ENCODE peak calls at places on chromosomes 12 and 14, in five cellular contexts. One of them, this sample, is unnamed.

GRCh38 chr12:49174218-49174617 is 14.7 kb downstream of the TUBA1A start:
- DNase-seq in neuronal stem cell: no peak
- DNase-seq in H1: no peak
- DNase-seq in IMR-90: no peak
- DNase-seq in trophoblast cell: no peak
- DNase-seq in this sample: no peak

GRCh38 chr12:127054531-127054930 is 1212.4 kb upstream of the TMEM132C start:
- DNase-seq in neuronal stem cell: no peak
- DNase-seq in H1: no peak
- DNase-seq in IMR-90: no peak
- DNase-seq in trophoblast cell: peak; percentile 29
- DNase-seq in this sample: no peak

GRCh38 chr14:100980823-100981222 is 77.3 kb upstream of the RTL1 start:
- DNase-seq in neuronal stem cell: no peak
- DNase-seq in H1: no peak
- DNase-seq in IMR-90: no peak
- DNase-seq in trophoblast cell: no peak
- DNase-seq in this sample: no peak

GRCh38 chr14:74762917-74763802 is at the start of gene YLPM1:
- DNase-seq in neuronal stem cell: peak; percentile 93
- DNase-seq in H1: peak; percentile 89
- DNase-seq in IMR-90: peak; percentile 98
- DNase-seq in trophoblast cell: peak; percentile 93
- DNase-seq in this sample: peak; percentile 97

GRCh38 chr14:36069535-36069900 is 107.0 kb downstream of the PTCSC3 start:
- DNase-seq in neuronal stem cell: peak; percentile 58
- DNase-seq in H1: peak; percentile 61
- DNase-seq in IMR-90: peak; percentile 17
- DNase-seq in trophoblast cell: peak; percentile 7
- DNase-seq in this sample: peak; percentile 45

GRCh38 chr12:55619352-55620138 is 17.1 kb upstream of the OR10P1 start:
- DNase-seq in neuronal stem cell: peak; percentile 92
- DNase-seq in H1: peak; percentile 54
- DNase-seq in IMR-90: peak; percentile 92
- DNase-seq in trophoblast cell: peak; percentile 87
- DNase-seq in this sample: peak; percentile 92

GRCh38 chr12:99618657-99619056 is 28.9 kb upstream of the GARIN6 start:
- DNase-seq in neuronal stem cell: no peak
- DNase-seq in H1: no peak
- DNase-seq in IMR-90: no peak
- DNase-seq in trophoblast cell: peak; percentile 20
- DNase-seq in this sample: no peak

GRCh38 chr12:4539167-4539870 is 629 bp downstream of the RAD51AP1 start:
- DNase-seq in neuronal stem cell: no peak
- DNase-seq in H1: no peak
- DNase-seq in IMR-90: no peak
- DNase-seq in trophoblast cell: no peak
- DNase-seq in this sample: peak; percentile 6

GRCh38 chr12:113912761-113913295 is 53.3 kb downstream of the RBM19 start:
- DNase-seq in neuronal stem cell: peak; percentile 89
- DNase-seq in H1: peak; percentile 94
- DNase-seq in IMR-90: peak; percentile 70
- DNase-seq in trophoblast cell: peak; percentile 60
- DNase-seq in this sample: peak; percentile 73

GRCh38 chr12:44015333-44015941 is 179.6 kb downstream of the TMEM117 start:
- DNase-seq in neuronal stem cell: peak; percentile 43
- DNase-seq in H1: no peak
- DNase-seq in IMR-90: peak; percentile 66
- DNase-seq in trophoblast cell: no peak
- DNase-seq in this sample: peak; percentile 51

GRCh38 chr12:11949738-11950403 is 120.9 kb upstream of the BCL2L14 start:
- DNase-seq in neuronal stem cell: no peak
- DNase-seq in H1: peak; percentile 33
- DNase-seq in IMR-90: no peak
- DNase-seq in trophoblast cell: no peak
- DNase-seq in this sample: no peak

GRCh38 chr12:34398706-34399630 is 376.7 kb downstream of the ALG10 start:
- DNase-seq in neuronal stem cell: no peak
- DNase-seq in H1: peak; percentile 6
- DNase-seq in IMR-90: no peak
- DNase-seq in trophoblast cell: no peak
- DNase-seq in this sample: no peak

GRCh38 chr14:101563654-101564443 is 2.6 kb downstream of the DIO3 start:
- DNase-seq in neuronal stem cell: no peak
- DNase-seq in H1: peak; percentile 74
- DNase-seq in IMR-90: no peak
- DNase-seq in trophoblast cell: no peak
- DNase-seq in this sample: no peak

GRCh38 chr12:109739747-109740693 is 26.4 kb downstream of the FAM222A start:
- DNase-seq in neuronal stem cell: no peak
- DNase-seq in H1: peak; percentile 77
- DNase-seq in IMR-90: no peak
- DNase-seq in trophoblast cell: no peak
- DNase-seq in this sample: no peak

GRCh38 chr12:121992059-121992879 is 29.4 kb upstream of the BCL7A start:
- DNase-seq in neuronal stem cell: no peak
- DNase-seq in H1: no peak
- DNase-seq in IMR-90: peak; percentile 99
- DNase-seq in trophoblast cell: peak; percentile 57
- DNase-seq in this sample: peak; percentile 94

GRCh38 chr12:117273091-117273490 is 82.8 kb upstream of the FBXO21 start:
- DNase-seq in neuronal stem cell: no peak
- DNase-seq in H1: no peak
- DNase-seq in IMR-90: no peak
- DNase-seq in trophoblast cell: no peak
- DNase-seq in this sample: no peak

GRCh38 chr12:124525455-124525854 is 42.0 kb downstream of the NCOR2 start:
- DNase-seq in neuronal stem cell: no peak
- DNase-seq in H1: no peak
- DNase-seq in IMR-90: no peak
- DNase-seq in trophoblast cell: no peak
- DNase-seq in this sample: no peak

GRCh38 chr12:130097798-130098255 is 64.4 kb upstream of the FZD10 start:
- DNase-seq in neuronal stem cell: no peak
- DNase-seq in H1: no peak
- DNase-seq in IMR-90: no peak
- DNase-seq in trophoblast cell: peak; percentile 91
- DNase-seq in this sample: no peak

GRCh38 chr12:56081393-56082347 is 1.7 kb downstream of the ERBB3 start:
- DNase-seq in neuronal stem cell: no peak
- DNase-seq in H1: no peak
- DNase-seq in IMR-90: no peak
- DNase-seq in trophoblast cell: no peak
- DNase-seq in this sample: no peak

GRCh38 chr14:99510556-99511139 is 29.4 kb downstream of the CCNK start:
- DNase-seq in neuronal stem cell: no peak
- DNase-seq in H1: no peak
- DNase-seq in IMR-90: no peak
- DNase-seq in trophoblast cell: no peak
- DNase-seq in this sample: no peak

GRCh38 chr14:98551028-98551427 is 721.0 kb downstream of the BCL11B start:
- DNase-seq in neuronal stem cell: no peak
- DNase-seq in H1: no peak
- DNase-seq in IMR-90: no peak
- DNase-seq in trophoblast cell: no peak
- DNase-seq in this sample: no peak

GRCh38 chr12:92002673-92003382 is 142.8 kb downstream of the BTG1 start:
- DNase-seq in neuronal stem cell: no peak
- DNase-seq in H1: no peak
- DNase-seq in IMR-90: no peak
- DNase-seq in trophoblast cell: peak; percentile 16
- DNase-seq in this sample: peak; percentile 30

GRCh38 chr12:93361159-93361919 is 16.4 kb upstream of the NUDT4 start:
- DNase-seq in neuronal stem cell: no peak
- DNase-seq in H1: no peak
- DNase-seq in IMR-90: peak; percentile 39
- DNase-seq in trophoblast cell: peak; percentile 46
- DNase-seq in this sample: no peak

GRCh38 chr12:6554168-6554989 is 1.5 kb downstream of the IFFO1 start:
- DNase-seq in neuronal stem cell: peak; percentile 79
- DNase-seq in H1: peak; percentile 93
- DNase-seq in IMR-90: peak; percentile 72
- DNase-seq in trophoblast cell: peak; percentile 57
- DNase-seq in this sample: peak; percentile 87

GRCh38 chr12:57718641-57719528 is 19.7 kb downstream of the AGAP2 start:
- DNase-seq in neuronal stem cell: no peak
- DNase-seq in H1: peak; percentile 4
- DNase-seq in IMR-90: no peak
- DNase-seq in trophoblast cell: no peak
- DNase-seq in this sample: no peak

GRCh38 chr12:57717846-57718640 is 20.5 kb downstream of the AGAP2 start:
- DNase-seq in neuronal stem cell: no peak
- DNase-seq in H1: peak; percentile 19
- DNase-seq in IMR-90: no peak
- DNase-seq in trophoblast cell: no peak
- DNase-seq in this sample: no peak

GRCh38 chr12:57717131-57717530 is 21.4 kb downstream of the AGAP2 start:
- DNase-seq in neuronal stem cell: no peak
- DNase-seq in H1: peak; percentile 2
- DNase-seq in IMR-90: no peak
- DNase-seq in trophoblast cell: no peak
- DNase-seq in this sample: no peak

GRCh38 chr12:57715786-57716185 is 21.9 kb downstream of the OS9 start:
- DNase-seq in neuronal stem cell: no peak
- DNase-seq in H1: peak; percentile 11
- DNase-seq in IMR-90: no peak
- DNase-seq in trophoblast cell: no peak
- DNase-seq in this sample: no peak

DNA sequence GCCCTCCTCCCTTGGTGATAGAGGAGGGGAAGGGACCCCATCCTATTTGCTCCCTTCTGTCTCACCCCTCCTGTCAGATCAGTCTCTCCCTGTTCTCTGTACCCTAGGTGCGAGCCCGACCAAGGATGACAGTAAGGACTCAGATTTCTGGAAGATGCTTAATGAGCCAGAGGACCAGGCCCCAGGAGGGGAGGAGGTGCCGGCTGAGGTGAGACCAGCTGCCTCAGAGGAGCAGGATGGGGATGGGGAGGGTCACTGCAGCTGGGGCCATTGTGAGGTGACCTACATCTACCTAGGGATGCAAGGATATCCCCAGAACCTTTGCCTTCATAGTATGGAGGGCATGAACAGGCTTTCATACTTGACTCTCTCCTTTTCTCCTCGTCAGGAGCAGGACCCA is 22.2 kb downstream of the AGAP2 start:
- DNase-seq in neuronal stem cell: no peak
- DNase-seq in H1: peak; percentile 19
- DNase-seq in IMR-90: no peak
- DNase-seq in trophoblast cell: no peak
- DNase-seq in this sample: no peak
- H4K91ac ChIP-seq in neuronal stem cell: no peak overlapping the region
- H4K91ac ChIP-seq in H1: no peak overlapping the region
- H4K91ac ChIP-seq in IMR-90: no peak overlapping the region
- H4K91ac ChIP-seq in trophoblast cell: no peak overlapping the region
- H4K91ac ChIP-seq in this sample: no peak overlapping the region

DNA sequence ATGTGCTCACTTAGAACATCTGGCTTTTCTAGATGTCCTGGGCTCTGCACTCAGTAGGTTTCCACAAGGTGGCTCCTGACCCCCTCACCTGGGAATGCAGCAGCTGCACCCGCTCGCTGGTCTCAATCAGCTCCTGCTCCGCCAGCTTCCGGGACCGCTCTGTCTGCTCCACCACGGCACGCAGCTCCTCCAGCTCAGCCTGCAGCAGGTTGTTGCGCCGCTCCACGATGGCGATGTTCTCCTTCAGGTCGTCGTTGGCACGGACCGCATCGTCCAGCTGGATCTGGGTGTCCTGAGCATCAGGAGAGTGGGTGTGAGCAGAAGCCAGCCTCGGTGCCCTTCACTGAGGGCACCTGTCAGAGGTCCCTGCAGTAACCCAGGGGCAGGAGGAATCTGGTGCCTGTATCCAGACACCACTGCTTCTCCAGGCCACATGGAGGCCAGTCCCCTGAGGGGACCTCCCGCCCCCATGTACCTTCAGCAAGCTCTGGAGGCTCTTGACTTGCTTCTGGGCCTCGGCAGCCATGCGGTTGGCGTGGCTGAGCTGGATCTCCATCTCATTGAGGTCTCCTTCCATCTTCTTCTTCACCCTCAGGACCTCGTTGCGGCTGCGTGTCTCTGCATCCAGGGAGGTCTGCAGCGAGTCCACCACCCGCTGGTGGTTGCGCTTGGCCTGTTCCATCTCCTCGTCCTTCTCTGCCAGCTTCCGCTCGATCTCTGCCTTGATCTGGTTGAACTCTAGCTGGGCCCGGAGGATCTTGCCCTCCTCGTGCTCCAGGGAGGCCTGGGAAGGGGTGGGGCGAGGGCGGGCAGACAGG is 9.2 kb downstream of the CMTM5 start:
- DNase-seq in neuronal stem cell: no peak
- DNase-seq in H1: no peak
- DNase-seq in IMR-90: no peak
- DNase-seq in trophoblast cell: no peak
- DNase-seq in this sample: no peak
- H3K36me3 ChIP-seq in neuronal stem cell: no peaks in the 10 kb centered on the region
- H3K36me3 ChIP-seq in H1: no peaks in the 10 kb centered on the region
- H3K36me3 ChIP-seq in IMR-90: no peaks in the 10 kb centered on the region
- H3K36me3 ChIP-seq in trophoblast cell: no peaks in the 10 kb centered on the region
- H3K36me3 ChIP-seq in this sample: no peaks in the 10 kb centered on the region

GRCh38 chr14:105337433-105337832 is 22.9 kb downstream of the PACS2 start:
- DNase-seq in neuronal stem cell: no peak
- DNase-seq in H1: no peak
- DNase-seq in IMR-90: no peak
- DNase-seq in trophoblast cell: no peak
- DNase-seq in this sample: no peak

GRCh38 chr14:105337966-105338365 is 23.4 kb downstream of the PACS2 start:
- DNase-seq in neuronal stem cell: no peak
- DNase-seq in H1: no peak
- DNase-seq in IMR-90: no peak
- DNase-seq in trophoblast cell: no peak
- DNase-seq in this sample: no peak

GRCh38 chr14:105335735-105336476 is 21.4 kb downstream of the PACS2 start:
- DNase-seq in neuronal stem cell: no peak
- DNase-seq in H1: no peak
- DNase-seq in IMR-90: no peak
- DNase-seq in trophoblast cell: no peak
- DNase-seq in this sample: no peak

GRCh38 chr14:105338392-105338791 is 23.8 kb downstream of the PACS2 start:
- DNase-seq in neuronal stem cell: no peak
- DNase-seq in H1: no peak
- DNase-seq in IMR-90: no peak
- DNase-seq in trophoblast cell: no peak
- DNase-seq in this sample: no peak

GRCh38 chr14:105336477-105337287 is 22.1 kb downstream of the PACS2 start:
- DNase-seq in neuronal stem cell: no peak
- DNase-seq in H1: no peak
- DNase-seq in IMR-90: no peak
- DNase-seq in trophoblast cell: no peak
- DNase-seq in this sample: no peak
- H3K4me3 ChIP-seq in neuronal stem cell: no peak overlapping the region
- H3K4me3 ChIP-seq in H1: no peak overlapping the region
- H3K4me3 ChIP-seq in IMR-90: no peak overlapping the region
- H3K4me3 ChIP-seq in trophoblast cell: no peak overlapping the region
- H3K4me3 ChIP-seq in this sample: no peak overlapping the region

DNA sequence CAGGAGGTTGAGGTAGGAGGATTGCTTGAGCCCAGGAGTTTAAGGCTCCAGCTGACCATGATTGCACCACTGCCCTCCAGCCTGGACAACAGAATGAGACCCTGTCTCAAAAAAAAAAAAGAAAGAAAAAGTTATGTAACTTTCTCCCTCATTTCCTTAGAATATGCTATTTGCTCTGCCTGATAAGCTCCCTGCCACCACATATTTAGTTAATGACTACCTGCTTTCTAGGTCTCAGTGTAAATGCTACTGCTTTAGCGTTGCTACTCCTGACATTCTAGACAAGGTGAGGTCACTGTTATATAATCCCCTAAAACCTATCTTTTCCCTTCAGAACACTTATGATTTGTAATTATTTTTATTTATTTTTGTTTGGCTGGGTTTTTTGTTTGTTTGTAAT is 86.3 kb upstream of the AMN1 start:
- DNase-seq in neuronal stem cell: no peak
- DNase-seq in H1: no peak
- DNase-seq in IMR-90: no peak
- DNase-seq in trophoblast cell: no peak
- DNase-seq in this sample: no peak
- H4K91ac ChIP-seq in neuronal stem cell: no peak overlapping the region
- H4K91ac ChIP-seq in H1: no peak overlapping the region
- H4K91ac ChIP-seq in IMR-90: no peak overlapping the region
- H4K91ac ChIP-seq in trophoblast cell: no peak overlapping the region
- H4K91ac ChIP-seq in this sample: no peak overlapping the region

This sample was measured in mesenchymal stem cell.